ENCODE peak calls at places on chromosomes 1 and 21, in six cellular contexts. X is small intestine, R is stomach, L is tibial nerve, E is uterus, P is cardiac muscle cell. Z is an unnamed sample. For H3K9me3 and H3K4me1, the result is how much of the 10 kb centered on the place peaks cover.

GRCh38 chr1:7363481-7363880 is 407.6 kb upstream of the VAMP3 start:
- DNase-seq in L (no peak), R (no peak), P (peak), E (no peak), X (no peak), Z (no peak)

GRCh38 chr1:180787628-180788307 is 124.9 kb upstream of the KIAA1614 start:
- DNase-seq in X (no peak), L (no peak), R (no peak), P (no peak), E (no peak), Z (no peak)

GRCh38 chr21:35020902-35021301 is 28.2 kb downstream of the RUNX1 start:
- DNase-seq in R (no peak), L (no peak), X (no peak), P (no peak), E (no peak), Z (no peak)

GRCh38 chr1:97379387-97380075 is 541.3 kb downstream of the DPYD start:
- DNase-seq in P (no peak), R (no peak), L (no peak), X (no peak), E (no peak), Z (no peak)

GRCh38 chr1:220407101-220407683 is 120.7 kb upstream of the MARK1 start:
- DNase-seq in R (no peak), E (no peak), P (no peak), L (no peak), X (peak), Z (no peak)

GRCh38 chr1:66460776-66461175 is 73.2 kb upstream of the SGIP1 start:
- DNase-seq in R (no peak), X (no peak), E (no peak), P (no peak), L (no peak), Z (no peak)

GRCh38 chr1:6471969-6472368 is 6.0 kb upstream of the TNFRSF25 start:
- DNase-seq in X (peak), E (no peak), P (no peak), L (no peak), R (peak), Z (no peak)

GRCh38 chr1:100415217-100415778 is 63.0 kb downstream of the CDC14A start:
- DNase-seq in E (no peak), P (no peak), X (peak), L (no peak), R (no peak), Z (no peak)

GRCh38 chr1:4215391-4215790 is 315.3 kb upstream of the C1orf174 start:
- DNase-seq in L (no peak), X (no peak), R (no peak), E (no peak), P (no peak), Z (no peak)
- H3K9me3 ChIP-seq in L (under half), X (under half), R (under half), E (under half), P (under half), Z (under half)

GRCh38 chr21:44300262-44300959 is 558 bp downstream of the PFKL start:
- DNase-seq in L (peak), X (peak), P (peak), E (peak), R (peak), Z (peak)
- H3K4me1 ChIP-seq in L (half or more), X (under half), P (under half), E (under half), R (half or more), Z (under half)

GRCh38 chr1:88984553-88984945 is 7.9 kb downstream of the KYAT3 start:
- DNase-seq in P (no peak), E (no peak), X (no peak), R (no peak), L (no peak), Z (no peak)

GRCh38 chr1:88985692-88986091 is 6.7 kb downstream of the KYAT3 start:
- DNase-seq in L (no peak), E (no peak), X (no peak), P (no peak), R (no peak), Z (no peak)

GRCh38 chr1:88985033-88985432 is 7.4 kb downstream of the KYAT3 start:
- DNase-seq in P (peak), E (peak), X (peak), L (peak), R (peak), Z (no peak)

GRCh38 chr1:88982055-88982454 is 10.4 kb downstream of the KYAT3 start:
- DNase-seq in R (no peak), P (no peak), E (no peak), L (no peak), X (no peak), Z (no peak)

GRCh38 chr1:88983791-88984552 is 8.5 kb downstream of the KYAT3 start:
- DNase-seq in L (no peak), X (peak), R (no peak), P (peak), E (no peak), Z (no peak)
- H3K4me3 ChIP-seq in L (no peak), X (no peak), R (no peak), P (no peak), E (no peak), Z (peak)

DNA sequence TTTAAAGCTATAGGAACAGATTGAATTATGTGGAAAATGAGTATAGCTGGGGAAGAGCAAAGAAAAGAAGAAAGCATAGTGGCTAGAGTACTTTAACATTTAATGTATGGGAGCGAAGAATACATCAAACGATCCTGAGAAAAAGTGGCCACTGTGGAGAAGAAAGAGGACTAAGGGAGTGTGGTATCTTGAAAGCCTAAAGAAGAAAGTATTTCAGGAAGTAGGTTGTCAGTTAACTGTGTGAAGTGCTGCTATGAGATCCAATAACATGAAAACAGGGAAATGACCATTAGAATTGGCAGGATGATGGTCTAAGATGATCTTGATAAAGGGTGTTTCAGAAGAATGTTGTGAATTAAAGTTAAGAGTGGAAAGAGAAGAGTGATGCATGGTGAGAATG is 219.6 kb upstream of the BEND5 start:
- DNase-seq in X (no peak), E (no peak), P (no peak), L (no peak), R (no peak), Z (no peak)
- H3K9me3 ChIP-seq in X (under half), E (under half), P (under half), L (under half), R (under half), Z (under half)

DNA sequence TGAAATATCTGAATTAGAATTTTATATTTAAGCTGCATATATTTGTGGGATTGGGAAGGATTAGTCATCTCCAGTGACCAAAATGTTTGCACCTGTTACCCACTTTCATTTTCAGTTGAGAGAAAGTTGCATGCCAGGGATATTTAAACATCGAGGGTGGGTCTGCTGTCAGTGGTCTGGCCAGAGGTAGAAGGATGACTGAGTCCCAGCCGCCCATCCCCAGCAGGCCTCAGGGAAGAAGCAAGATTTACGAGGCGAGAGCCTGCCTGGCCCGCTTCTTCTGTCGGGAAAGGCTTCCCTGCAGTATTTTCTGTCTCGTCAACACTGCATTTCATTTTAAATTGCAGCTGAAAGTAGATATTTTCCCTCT is 1.4 kb upstream of the MAN1C1 start:
- DNase-seq in E (no peak), X (no peak), L (no peak), R (no peak), P (no peak), Z (no peak)
- H3K4me1 ChIP-seq in E (under half), X (under half), L (under half), R (under half), P (under half), Z (under half)

GRCh38 chr1:226733876-226734414 is 5.1 kb downstream of the ITPKB start:
- DNase-seq in L (no peak), E (no peak), X (no peak), P (no peak), R (no peak), Z (no peak)
- H3K4me3 ChIP-seq in L (no peak), E (peak), X (no peak), P (no peak), R (peak), Z (no peak)

DNA sequence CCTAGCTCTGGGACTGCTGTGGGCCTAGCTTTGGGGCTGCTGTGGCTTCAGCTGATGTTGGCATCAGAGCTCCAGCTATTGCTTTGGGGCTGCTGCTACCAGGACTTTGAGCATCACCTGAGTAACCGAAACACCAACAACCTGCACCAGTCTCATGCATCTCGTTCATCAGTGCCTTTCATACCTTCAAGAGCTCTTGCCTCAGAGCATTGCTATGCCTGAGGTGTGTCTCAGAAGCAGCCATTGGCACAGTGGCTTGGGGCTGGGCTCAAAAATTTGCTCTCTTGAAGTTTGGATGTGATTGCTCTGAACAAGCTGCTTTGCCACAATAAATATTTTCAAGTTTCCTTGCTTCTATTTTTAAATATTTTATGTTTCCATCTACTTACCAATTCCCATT is 6.7 kb upstream of the LCE2D start:
- DNase-seq in X (no peak), P (no peak), L (no peak), E (no peak), R (no peak), Z (no peak)
- H3K9me3 ChIP-seq in X (under half), P (under half), L (under half), E (under half), R (under half), Z (under half)

Z was measured in breast epithelium.